ENCODE peak calls at places on chromosomes 7 and 10, in eight cellular contexts. One of them, this sample, is unnamed.

GRCh38 chr7:31696270-31696669 is 9.3 kb downstream of the PPP1R17 start:
- DNase-seq in mucosa of descending colon: no peak
- DNase-seq in epithelial cell of esophagus: no peak
- DNase-seq in CD8-positive, alpha-beta memory T cell: no peak
- DNase-seq in PC-3: no peak
- DNase-seq in PC-9: no peak
- DNase-seq in left ventricle myocardium inferior: no peak
- DNase-seq in GM06990: no peak
- DNase-seq in this sample: no peak

GRCh38 chr10:26665080-26666048 is 32.1 kb upstream of the PDSS1 start:
- DNase-seq in epithelial cell of esophagus: no peak
- DNase-seq in mucosa of descending colon: no peak
- DNase-seq in PC-9: no peak
- DNase-seq in PC-3: no peak
- DNase-seq in left ventricle myocardium inferior: no peak
- DNase-seq in GM06990: no peak
- DNase-seq in CD8-positive, alpha-beta memory T cell: no peak
- DNase-seq in this sample: no peak

GRCh38 chr7:108299251-108300014 is 156.8 kb downstream of the NRCAM start:
- DNase-seq in GM06990: no peak
- DNase-seq in epithelial cell of esophagus: no peak
- DNase-seq in mucosa of descending colon: no peak
- DNase-seq in left ventricle myocardium inferior: no peak
- DNase-seq in PC-9: peak
- DNase-seq in PC-3: peak
- DNase-seq in CD8-positive, alpha-beta memory T cell: no peak
- DNase-seq in this sample: peak

GRCh38 chr10:58645762-58646161 is 133.1 kb downstream of the BICC1 start:
- DNase-seq in GM06990: no peak
- DNase-seq in PC-3: peak
- DNase-seq in mucosa of descending colon: no peak
- DNase-seq in left ventricle myocardium inferior: no peak
- DNase-seq in CD8-positive, alpha-beta memory T cell: no peak
- DNase-seq in PC-9: no peak
- DNase-seq in epithelial cell of esophagus: peak
- DNase-seq in this sample: no peak

GRCh38 chr7:114708646-114709045 is 213.2 kb upstream of the MDFIC start:
- DNase-seq in PC-3: no peak
- DNase-seq in epithelial cell of esophagus: peak
- DNase-seq in PC-9: no peak
- DNase-seq in left ventricle myocardium inferior: no peak
- DNase-seq in CD8-positive, alpha-beta memory T cell: no peak
- DNase-seq in mucosa of descending colon: no peak
- DNase-seq in GM06990: no peak
- DNase-seq in this sample: no peak

GRCh38 chr7:28228386-28228785 is 47.8 kb upstream of the JAZF1 start:
- DNase-seq in GM06990: no peak
- DNase-seq in PC-3: no peak
- DNase-seq in epithelial cell of esophagus: no peak
- DNase-seq in CD8-positive, alpha-beta memory T cell: no peak
- DNase-seq in left ventricle myocardium inferior: no peak
- DNase-seq in PC-9: no peak
- DNase-seq in mucosa of descending colon: no peak
- DNase-seq in this sample: no peak

GRCh38 chr7:98573816-98574215 is 43.3 kb upstream of the NPTX2 start:
- DNase-seq in PC-3: no peak
- DNase-seq in left ventricle myocardium inferior: no peak
- DNase-seq in mucosa of descending colon: no peak
- DNase-seq in epithelial cell of esophagus: no peak
- DNase-seq in CD8-positive, alpha-beta memory T cell: no peak
- DNase-seq in PC-9: no peak
- DNase-seq in GM06990: no peak
- DNase-seq in this sample: no peak

GRCh38 chr7:127066974-127067373 is 185.8 kb downstream of the GRM8 start:
- DNase-seq in epithelial cell of esophagus: no peak
- DNase-seq in CD8-positive, alpha-beta memory T cell: no peak
- DNase-seq in mucosa of descending colon: peak
- DNase-seq in PC-9: no peak
- DNase-seq in GM06990: no peak
- DNase-seq in PC-3: no peak
- DNase-seq in left ventricle myocardium inferior: no peak
- DNase-seq in this sample: no peak

GRCh38 chr7:42232275-42232674 is 4.7 kb downstream of the GLI3 start:
- DNase-seq in PC-9: no peak
- DNase-seq in mucosa of descending colon: no peak
- DNase-seq in GM06990: no peak
- DNase-seq in CD8-positive, alpha-beta memory T cell: no peak
- DNase-seq in left ventricle myocardium inferior: no peak
- DNase-seq in PC-3: peak
- DNase-seq in epithelial cell of esophagus: peak
- DNase-seq in this sample: no peak

GRCh38 chr10:79352035-79352595 is 4.8 kb downstream of the PPIF start:
- DNase-seq in epithelial cell of esophagus: no peak
- DNase-seq in mucosa of descending colon: no peak
- DNase-seq in GM06990: no peak
- DNase-seq in PC-9: no peak
- DNase-seq in PC-3: no peak
- DNase-seq in left ventricle myocardium inferior: no peak
- DNase-seq in CD8-positive, alpha-beta memory T cell: no peak
- DNase-seq in this sample: no peak

GRCh38 chr10:59878289-59878688 is 28.1 kb downstream of the CCDC6 start:
- DNase-seq in PC-9: no peak
- DNase-seq in PC-3: no peak
- DNase-seq in mucosa of descending colon: no peak
- DNase-seq in GM06990: no peak
- DNase-seq in epithelial cell of esophagus: no peak
- DNase-seq in left ventricle myocardium inferior: no peak
- DNase-seq in CD8-positive, alpha-beta memory T cell: no peak
- DNase-seq in this sample: no peak

GRCh38 chr7:47648301-47648900 is 66.5 kb upstream of the TNS3 start:
- DNase-seq in PC-9: no peak
- DNase-seq in epithelial cell of esophagus: no peak
- DNase-seq in mucosa of descending colon: no peak
- DNase-seq in left ventricle myocardium inferior: no peak
- DNase-seq in GM06990: no peak
- DNase-seq in PC-3: no peak
- DNase-seq in CD8-positive, alpha-beta memory T cell: no peak
- DNase-seq in this sample: peak

GRCh38 chr7:116353614-116354013 is 143.3 kb downstream of the TES start:
- DNase-seq in CD8-positive, alpha-beta memory T cell: no peak
- DNase-seq in epithelial cell of esophagus: peak
- DNase-seq in PC-3: no peak
- DNase-seq in GM06990: no peak
- DNase-seq in PC-9: no peak
- DNase-seq in left ventricle myocardium inferior: peak
- DNase-seq in mucosa of descending colon: peak
- DNase-seq in this sample: no peak

GRCh38 chr10:59803714-59804113 is 50.5 kb upstream of the MRLN start:
- DNase-seq in mucosa of descending colon: peak
- DNase-seq in left ventricle myocardium inferior: no peak
- DNase-seq in GM06990: no peak
- DNase-seq in PC-3: no peak
- DNase-seq in PC-9: no peak
- DNase-seq in CD8-positive, alpha-beta memory T cell: no peak
- DNase-seq in epithelial cell of esophagus: no peak
- DNase-seq in this sample: no peak

GRCh38 chr7:35424869-35425495 is 171.1 kb upstream of the TBX20 start:
- DNase-seq in epithelial cell of esophagus: peak
- DNase-seq in left ventricle myocardium inferior: peak
- DNase-seq in mucosa of descending colon: peak
- DNase-seq in CD8-positive, alpha-beta memory T cell: peak
- DNase-seq in PC-3: peak
- DNase-seq in PC-9: peak
- DNase-seq in GM06990: no peak
- DNase-seq in this sample: peak

GRCh38 chr10:79381804-79382221 is 34.5 kb downstream of the PPIF start:
- DNase-seq in mucosa of descending colon: peak
- DNase-seq in left ventricle myocardium inferior: peak
- DNase-seq in epithelial cell of esophagus: no peak
- DNase-seq in PC-3: no peak
- DNase-seq in GM06990: no peak
- DNase-seq in PC-9: no peak
- DNase-seq in CD8-positive, alpha-beta memory T cell: no peak
- DNase-seq in this sample: peak

GRCh38 chr7:135578569-135578968 is 20.9 kb downstream of the NUP205 start:
- DNase-seq in left ventricle myocardium inferior: no peak
- DNase-seq in PC-9: no peak
- DNase-seq in mucosa of descending colon: no peak
- DNase-seq in CD8-positive, alpha-beta memory T cell: no peak
- DNase-seq in GM06990: no peak
- DNase-seq in PC-3: no peak
- DNase-seq in epithelial cell of esophagus: no peak
- DNase-seq in this sample: no peak

GRCh38 chr10:113221756-113222168 is 271.7 kb downstream of the TCF7L2 start:
- DNase-seq in CD8-positive, alpha-beta memory T cell: no peak
- DNase-seq in PC-3: peak
- DNase-seq in left ventricle myocardium inferior: no peak
- DNase-seq in epithelial cell of esophagus: peak
- DNase-seq in mucosa of descending colon: no peak
- DNase-seq in GM06990: no peak
- DNase-seq in PC-9: no peak
- DNase-seq in this sample: no peak

GRCh38 chr7:100803398-100804161 is 23.7 kb downstream of the EPHB4 start:
- DNase-seq in left ventricle myocardium inferior: peak
- DNase-seq in epithelial cell of esophagus: peak
- DNase-seq in mucosa of descending colon: peak
- DNase-seq in CD8-positive, alpha-beta memory T cell: no peak
- DNase-seq in GM06990: peak
- DNase-seq in PC-3: peak
- DNase-seq in PC-9: no peak
- DNase-seq in this sample: peak
- H3K4me3 ChIP-seq in left ventricle myocardium inferior: peak
- H3K4me3 ChIP-seq in epithelial cell of esophagus: no peak
- H3K4me3 ChIP-seq in mucosa of descending colon: no peak
- H3K4me3 ChIP-seq in CD8-positive, alpha-beta memory T cell: no peak
- H3K4me3 ChIP-seq in GM06990: peak
- H3K4me3 ChIP-seq in PC-3: peak
- H3K4me3 ChIP-seq in PC-9: no peak
- H3K4me3 ChIP-seq in this sample: no peak

GRCh38 chr10:10798543-10799192 is 219.0 kb upstream of the CELF2 start:
- DNase-seq in left ventricle myocardium inferior: peak
- DNase-seq in CD8-positive, alpha-beta memory T cell: no peak
- DNase-seq in GM06990: no peak
- DNase-seq in PC-9: no peak
- DNase-seq in mucosa of descending colon: no peak
- DNase-seq in epithelial cell of esophagus: no peak
- DNase-seq in PC-3: no peak
- DNase-seq in this sample: no peak
- H3K4me3 ChIP-seq in left ventricle myocardium inferior: peak
- H3K4me3 ChIP-seq in CD8-positive, alpha-beta memory T cell: no peak
- H3K4me3 ChIP-seq in GM06990: no peak
- H3K4me3 ChIP-seq in PC-9: no peak
- H3K4me3 ChIP-seq in mucosa of descending colon: no peak
- H3K4me3 ChIP-seq in epithelial cell of esophagus: no peak
- H3K4me3 ChIP-seq in PC-3: no peak
- H3K4me3 ChIP-seq in this sample: no peak

GRCh38 chr7:157568785-157569584 is 232.2 kb downstream of the DNAJB6 start:
- DNase-seq in left ventricle myocardium inferior: peak
- DNase-seq in CD8-positive, alpha-beta memory T cell: peak
- DNase-seq in PC-3: no peak
- DNase-seq in mucosa of descending colon: peak
- DNase-seq in epithelial cell of esophagus: peak
- DNase-seq in PC-9: no peak
- DNase-seq in GM06990: peak
- DNase-seq in this sample: peak

GRCh38 chr7:157568071-157568784 is 231.4 kb downstream of the DNAJB6 start:
- DNase-seq in CD8-positive, alpha-beta memory T cell: no peak
- DNase-seq in GM06990: no peak
- DNase-seq in mucosa of descending colon: no peak
- DNase-seq in epithelial cell of esophagus: no peak
- DNase-seq in PC-3: no peak
- DNase-seq in left ventricle myocardium inferior: no peak
- DNase-seq in PC-9: no peak
- DNase-seq in this sample: no peak

GRCh38 chr7:157572622-157573021 is 235.8 kb downstream of the DNAJB6 start:
- DNase-seq in PC-3: no peak
- DNase-seq in CD8-positive, alpha-beta memory T cell: no peak
- DNase-seq in left ventricle myocardium inferior: no peak
- DNase-seq in GM06990: no peak
- DNase-seq in mucosa of descending colon: no peak
- DNase-seq in PC-9: no peak
- DNase-seq in epithelial cell of esophagus: no peak
- DNase-seq in this sample: no peak

GRCh38 chr7:157569967-157570366 is 233.2 kb downstream of the DNAJB6 start:
- DNase-seq in PC-3: no peak
- DNase-seq in left ventricle myocardium inferior: no peak
- DNase-seq in PC-9: no peak
- DNase-seq in CD8-positive, alpha-beta memory T cell: no peak
- DNase-seq in epithelial cell of esophagus: no peak
- DNase-seq in GM06990: no peak
- DNase-seq in mucosa of descending colon: no peak
- DNase-seq in this sample: no peak

DNA sequence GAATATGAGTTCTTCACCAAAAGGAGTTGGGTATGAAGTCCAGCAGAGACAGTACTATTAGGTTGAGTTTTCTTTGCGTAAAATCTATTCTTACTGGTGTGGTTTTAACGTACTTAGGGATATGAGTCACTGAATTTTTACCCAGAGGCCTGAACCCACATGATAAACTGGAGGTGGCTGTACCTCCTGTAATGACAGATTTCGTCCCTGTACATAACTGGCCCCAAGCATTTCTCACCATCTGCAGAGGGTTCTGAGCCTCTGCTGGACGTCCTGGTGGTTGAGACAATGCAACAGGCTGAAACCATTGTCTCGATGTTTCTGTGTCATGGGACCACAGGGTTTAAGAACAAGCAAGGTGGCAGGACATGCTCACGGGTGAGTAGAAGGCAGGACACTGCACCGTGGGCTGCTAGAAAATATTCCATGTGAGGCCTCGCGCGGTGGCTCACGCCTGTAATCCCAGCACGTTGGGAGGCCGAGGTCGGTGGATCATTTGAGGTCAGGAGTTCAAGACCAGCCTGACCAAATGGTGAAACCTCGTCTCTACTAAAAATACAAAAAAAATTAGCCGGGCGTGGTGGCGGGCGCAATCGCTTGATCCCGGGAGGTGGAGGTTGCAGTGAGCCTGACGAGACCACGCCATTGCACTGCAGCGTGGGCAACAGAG is 233.9 kb downstream of the DNAJB6 start:
- DNase-seq in left ventricle myocardium inferior: no peak
- DNase-seq in PC-9: no peak
- DNase-seq in mucosa of descending colon: no peak
- DNase-seq in epithelial cell of esophagus: no peak
- DNase-seq in PC-3: peak
- DNase-seq in GM06990: no peak
- DNase-seq in CD8-positive, alpha-beta memory T cell: no peak
- DNase-seq in this sample: peak
- H3K4me3 ChIP-seq in left ventricle myocardium inferior: no peak
- H3K4me3 ChIP-seq in PC-9: no peak
- H3K4me3 ChIP-seq in mucosa of descending colon: no peak
- H3K4me3 ChIP-seq in epithelial cell of esophagus: no peak
- H3K4me3 ChIP-seq in PC-3: no peak
- H3K4me3 ChIP-seq in GM06990: no peak
- H3K4me3 ChIP-seq in CD8-positive, alpha-beta memory T cell: no peak
- H3K4me3 ChIP-seq in this sample: no peak

DNA sequence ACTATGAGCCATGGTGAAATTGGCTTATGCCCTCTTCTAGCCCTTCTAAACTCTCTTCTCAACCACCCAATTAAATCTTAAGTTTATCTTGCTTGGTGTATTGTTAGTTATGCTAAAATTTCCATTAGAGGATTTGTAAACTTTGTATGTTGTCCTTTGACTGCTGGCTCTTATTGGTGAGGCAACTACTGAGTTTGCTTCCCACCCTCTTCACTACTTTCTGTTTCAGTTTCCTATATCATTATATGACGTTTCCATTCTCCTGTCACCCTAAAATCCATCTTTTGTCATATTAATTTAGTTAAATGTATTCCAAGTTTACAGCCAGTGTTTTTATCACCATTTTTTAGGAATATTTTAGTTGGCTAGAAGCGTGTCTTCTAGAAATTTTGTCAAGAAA is 80.9 kb upstream of the VWC2 start:
- DNase-seq in PC-3: no peak
- DNase-seq in epithelial cell of esophagus: no peak
- DNase-seq in mucosa of descending colon: no peak
- DNase-seq in PC-9: no peak
- DNase-seq in CD8-positive, alpha-beta memory T cell: no peak
- DNase-seq in left ventricle myocardium inferior: no peak
- DNase-seq in GM06990: no peak
- DNase-seq in this sample: no peak
- H3K4me3 ChIP-seq in PC-3: no peak
- H3K4me3 ChIP-seq in epithelial cell of esophagus: no peak
- H3K4me3 ChIP-seq in mucosa of descending colon: no peak
- H3K4me3 ChIP-seq in PC-9: no peak
- H3K4me3 ChIP-seq in CD8-positive, alpha-beta memory T cell: no peak
- H3K4me3 ChIP-seq in left ventricle myocardium inferior: no peak
- H3K4me3 ChIP-seq in GM06990: no peak
- H3K4me3 ChIP-seq in this sample: no peak

This sample was measured in brain microvascular endothelial cell.